ENCODE peak calls at places on chromosomes 2 and 18, in ten cellular contexts. A is stimulated activated CD4-positive, alpha-beta T cell treated with anti-CD3 and anti-CD28 coated beads, TNF-alpha, amount 100 ng/mL, for 48 hours; R is RPMI8226; B is Calu3; W is right cardiac atrium; G is T-helper 9 cell; K is heart right ventricle; E is left ventricle myocardium superior; D is sigmoid colon; C is stimulated activated naive B cell treated with anti-CD40 and anti-IgM and Interleukin-4, amounts not matched to agents 10 μg/mL and 1 μg/mL and 100 μg/mL, for 72 hours. H is an unnamed sample.

GRCh38 chr2:59575191-59575590 is 978.3 kb downstream of the BCL11A start:
- DNase-seq in C (no peak), D (no peak), K (no peak), G (no peak), B (no peak), E (no peak), W (no peak), R (no peak), A (no peak), H (no peak)

GRCh38 chr2:95315801-95316411 is 18.8 kb downstream of the KCNIP3 start:
- DNase-seq in D (no peak), R (no peak), G (no peak), B (no peak), C (no peak), W (peak; percentile 16), E (peak; percentile 19), A (no peak), K (no peak), H (peak; percentile 16)

GRCh38 chr2:181348091-181348837 is 108.9 kb upstream of the ITGA4 start:
- DNase-seq in W (no peak), K (no peak), B (no peak), D (no peak), R (no peak), A (no peak), C (peak; percentile 29), E (no peak), G (no peak), H (no peak)

GRCh38 chr2:13006829-13007715 is 290.3 kb downstream of the TRIB2 start:
- DNase-seq in W (peak; percentile 61), A (peak; percentile 24), D (peak; percentile 80), E (peak; percentile 42), R (peak; percentile 52), B (peak; percentile 68), K (peak; percentile 79), G (peak; percentile 46), C (peak; percentile 35), H (peak; percentile 28)

GRCh38 chr18:51398104-51398503 is 200.6 kb upstream of the MEX3C start:
- DNase-seq in C (no peak), R (no peak), E (no peak), K (no peak), A (no peak), D (no peak), B (no peak), W (no peak), G (no peak), H (no peak)

GRCh38 chr2:181008418-181008817 is 28.0 kb downstream of the UBE2E3 start:
- DNase-seq in E (no peak), G (no peak), C (no peak), R (no peak), B (no peak), D (no peak), W (peak; percentile 20), A (no peak), K (no peak), H (no peak)

GRCh38 chr2:237235383-237236095 is 149.8 kb downstream of the COPS8 start:
- DNase-seq in W (peak; percentile 76), E (peak; percentile 61), K (peak; percentile 73), G (no peak), D (peak; percentile 89), C (no peak), A (no peak), R (no peak), B (no peak), H (no peak)

GRCh38 chr18:68772268-68772667 is 25.6 kb upstream of the CCDC102B start:
- DNase-seq in D (no peak), B (no peak), W (no peak), K (no peak), R (no peak), A (no peak), C (no peak), E (no peak), G (no peak), H (no peak)

GRCh38 chr18:51437280-51438271 is 240.1 kb upstream of the MEX3C start:
- DNase-seq in R (peak; percentile 19), K (no peak), A (no peak), B (peak; percentile 30), G (no peak), D (no peak), W (peak; percentile 33), C (no peak), E (no peak), H (no peak)

GRCh38 chr2:189304360-189304759 is 124.8 kb upstream of the COL5A2 start:
- DNase-seq in W (no peak), G (peak; percentile 15), B (no peak), C (no peak), R (no peak), A (peak; percentile 31), K (no peak), D (no peak), E (no peak), H (no peak)

GRCh38 chr18:43068781-43069180 is 46.7 kb downstream of the RIT2 start:
- DNase-seq in G (no peak), A (no peak), K (no peak), C (no peak), B (no peak), W (no peak), D (no peak), R (no peak), E (no peak), H (no peak)

GRCh38 chr2:45575881-45576280 is 35.2 kb downstream of the SRBD1 start:
- DNase-seq in B (no peak), A (no peak), G (no peak), E (no peak), D (no peak), K (no peak), R (no peak), W (no peak), C (no peak), H (no peak)

GRCh38 chr2:6554403-6554802 is 311.3 kb downstream of the CMPK2 start:
- DNase-seq in C (no peak), G (no peak), R (no peak), E (no peak), W (no peak), D (no peak), B (no peak), K (no peak), A (no peak), H (no peak)

GRCh38 chr18:36315736-36316135 is 18.2 kb downstream of the FHOD3 start:
- DNase-seq in R (no peak), B (no peak), C (no peak), K (no peak), D (no peak), A (no peak), G (no peak), W (no peak), E (peak; percentile 50), H (no peak)

GRCh38 chr2:74498500-74499268 is 719 bp downstream of the LBX2 start:
- DNase-seq in W (no peak), K (no peak), R (no peak), C (no peak), G (no peak), D (no peak), A (no peak), B (no peak), E (no peak), H (no peak)

GRCh38 chr2:62928015-62928414 is 122.6 kb upstream of the OTX1 start:
- DNase-seq in E (no peak), G (no peak), R (no peak), D (no peak), W (no peak), K (no peak), C (no peak), A (no peak), B (no peak), H (no peak)

GRCh38 chr2:674319-674985 is 2.8 kb downstream of the TMEM18 start:
- DNase-seq in W (no peak), G (no peak), D (no peak), K (no peak), B (no peak), A (no peak), C (no peak), R (no peak), E (no peak), H (no peak)

GRCh38 chr2:20141056-20141762 is 83.7 kb downstream of the SDC1 start:
- DNase-seq in R (no peak), E (peak; percentile 40), W (peak; percentile 67), D (peak; percentile 86), A (no peak), C (no peak), K (peak; percentile 62), G (no peak), B (peak; percentile 75), H (peak; percentile 86)

H was measured in AG09309.